ENCODE peak calls at places on chromosomes 2 and 18, in five cellular contexts. L is MM.1S, V is pancreas, A is uterus, N is iPS DF 6.9. Z is an unnamed sample.

GRCh38 chr2:74080346-74080745 is 67.4 kb downstream of the BOLA3 start:
- DNase-seq in L (no peak), V (no peak), A (no peak), N (no peak), Z (no peak)

GRCh38 chr18:46212398-46212797 is 108.2 kb downstream of the HAUS1 start:
- DNase-seq in L (no peak), V (no peak), A (no peak), N (no peak), Z (no peak)

GRCh38 chr2:104577143-104577542 is 276.8 kb upstream of the POU3F3 start:
- DNase-seq in L (peak; percentile 16), V (no peak), A (no peak), N (no peak), Z (no peak)

GRCh38 chr2:188974184-188974583 is at the start of gene COL3A1:
- DNase-seq in L (no peak), V (no peak), A (peak; percentile 56), N (no peak), Z (peak; percentile 48)

GRCh38 chr2:41998201-41998781 is 49.5 kb upstream of the PKDCC start:
- DNase-seq in L (no peak), V (no peak), A (no peak), N (no peak), Z (no peak)

GRCh38 chr2:47601518-47602015 is 181.4 kb upstream of the MSH6 start:
- DNase-seq in L (no peak), V (no peak), A (no peak), N (no peak), Z (no peak)

GRCh38 chr2:45881970-45882581 is 230.6 kb downstream of the PRKCE start:
- DNase-seq in L (no peak), V (no peak), A (no peak), N (no peak), Z (no peak)

GRCh38 chr2:232419245-232420072 is 12.8 kb downstream of the ALPG start:
- DNase-seq in L (no peak), V (no peak), A (no peak), N (no peak), Z (no peak)

GRCh38 chr18:29002747-29003146 is 825.8 kb upstream of the CDH2 start:
- DNase-seq in L (no peak), V (no peak), A (peak; percentile 64), N (no peak), Z (no peak)

GRCh38 chr18:13279181-13280065 is 60.9 kb downstream of the LDLRAD4 start:
- DNase-seq in L (no peak), V (no peak), A (no peak), N (no peak), Z (no peak)

GRCh38 chr2:230902180-230902899 is 22.7 kb downstream of the GPR55 start:
- DNase-seq in L (peak; percentile 69), V (no peak), A (no peak), N (peak; percentile 80), Z (no peak)

GRCh38 chr2:242034996-242035814 is 165.7 kb downstream of the RTP5 start:
- DNase-seq in L (no peak), V (peak; percentile 28), A (no peak), N (no peak), Z (no peak)

GRCh38 chr2:171248205-171248662 is 87.5 kb upstream of the TLK1 start:
- DNase-seq in L (no peak), V (no peak), A (no peak), N (no peak), Z (no peak)

GRCh38 chr2:236892721-236893120 is 193.0 kb upstream of the COPS8 start:
- DNase-seq in L (no peak), V (no peak), A (no peak), N (no peak), Z (no peak)

GRCh38 chr2:238039151-238039550 is 21.6 kb upstream of the SCLY start:
- DNase-seq in L (no peak), V (no peak), A (no peak), N (no peak), Z (no peak)

GRCh38 chr2:2859732-2860131 is 517.9 kb downstream of the EIPR1 start:
- DNase-seq in L (no peak), V (no peak), A (no peak), N (no peak), Z (no peak)

GRCh38 chr18:68734311-68734710 is 19.4 kb upstream of the TMX3 start:
- DNase-seq in L (no peak), V (no peak), A (no peak), N (no peak), Z (no peak)

GRCh38 chr2:149991576-149991975 is 404.0 kb upstream of the MMADHC start:
- DNase-seq in L (no peak), V (no peak), A (no peak), N (no peak), Z (no peak)

GRCh38 chr2:241777686-241778627 is 1.3 kb downstream of the GAL3ST2 start:
- DNase-seq in L (no peak), V (no peak), A (no peak), N (no peak), Z (no peak)

GRCh38 chr2:235745597-235745996 is 251.8 kb downstream of the AGAP1 start:
- DNase-seq in L (no peak), V (no peak), A (no peak), N (no peak), Z (no peak)

GRCh38 chr2:216687111-216687510 is 8.2 kb downstream of the IGFBP5 start:
- DNase-seq in L (no peak), V (no peak), A (no peak), N (no peak), Z (no peak)

GRCh38 chr2:149725234-149725633 is 137.7 kb upstream of the MMADHC start:
- DNase-seq in L (no peak), V (no peak), A (no peak), N (no peak), Z (no peak)

DNA sequence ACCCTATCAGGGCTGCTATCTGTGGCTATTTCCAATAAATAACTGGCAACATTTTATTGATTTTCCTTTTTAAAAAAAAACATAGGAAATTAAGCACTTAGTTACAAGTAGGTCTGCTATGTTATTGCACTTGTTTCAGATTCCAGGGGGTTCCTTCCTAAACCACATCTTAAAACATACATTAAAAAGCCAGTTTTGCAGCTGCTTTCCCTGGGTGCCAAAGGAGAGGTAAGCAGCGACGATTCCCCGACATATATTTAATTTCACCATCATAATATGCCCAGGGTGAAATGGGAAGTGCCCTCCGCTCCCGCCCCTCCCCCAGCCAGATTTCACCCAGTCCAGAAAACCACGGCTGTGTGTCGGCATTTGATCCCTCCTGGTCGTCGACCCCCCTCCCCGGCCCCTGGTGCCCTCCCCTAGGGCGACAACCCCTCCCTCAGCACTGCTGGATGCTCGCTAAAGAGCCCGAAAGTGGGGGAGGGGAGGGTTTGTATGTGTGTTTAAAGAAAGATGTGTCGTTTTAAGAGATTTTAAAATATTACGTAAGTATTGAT is 3.1 kb upstream of the BCL11A start:
- DNase-seq in L (no peak), V (no peak), A (no peak), N (no peak), Z (no peak)
- H3K4me3 ChIP-seq in L (peak overlapping the region; percentile 91), V (peak overlapping the region; percentile 22), A (no peak overlapping the region), N (peak overlapping the region; percentile 15), Z (peak overlapping the region; percentile 12)

DNA sequence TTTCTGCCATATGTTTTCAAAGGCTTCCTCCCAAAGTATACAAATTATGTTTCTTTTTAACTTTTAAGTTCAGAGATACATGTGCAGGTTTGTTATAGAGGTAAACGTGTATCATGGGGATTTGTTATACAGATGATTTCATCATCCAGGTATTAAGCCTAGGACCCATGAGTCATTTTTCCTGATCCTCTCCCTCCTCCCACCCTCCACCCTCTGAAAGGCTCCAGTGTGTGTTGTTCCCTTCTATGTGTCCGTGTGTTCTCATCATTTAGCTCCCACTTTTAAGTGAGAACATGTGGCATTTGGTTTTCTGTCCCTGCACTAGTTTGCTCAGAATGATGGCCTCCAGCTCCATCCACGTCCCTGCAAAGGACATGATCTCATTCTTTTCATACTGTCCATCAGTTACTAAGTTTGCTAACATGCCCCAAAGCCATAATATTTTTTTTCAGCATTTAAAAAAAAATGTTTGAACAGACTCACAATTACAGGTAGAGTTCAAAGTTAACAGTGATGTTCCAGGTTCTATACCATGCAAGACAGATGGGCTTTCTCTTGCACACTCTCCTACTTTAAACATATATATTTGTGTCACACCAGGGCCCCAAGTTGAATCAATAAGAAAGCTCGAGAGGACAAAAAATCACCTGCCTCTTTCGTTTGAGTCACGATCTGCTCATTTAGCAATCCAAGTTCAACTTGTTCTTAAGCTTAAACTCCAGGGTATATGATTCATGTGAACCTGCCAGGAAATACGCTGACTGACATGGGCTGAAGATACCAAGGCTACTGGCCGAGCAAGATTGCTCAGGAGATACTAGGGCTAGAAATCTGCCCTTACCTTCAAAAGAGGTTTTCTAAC is 77.6 kb downstream of the AP1S3 start:
- DNase-seq in L (no peak), V (no peak), A (no peak), N (no peak), Z (no peak)
- H3K27ac ChIP-seq in L (no peak overlapping the region), V (peak overlapping the region; percentile 61), A (no peak overlapping the region), N (no peak overlapping the region), Z (no peak overlapping the region)

DNA sequence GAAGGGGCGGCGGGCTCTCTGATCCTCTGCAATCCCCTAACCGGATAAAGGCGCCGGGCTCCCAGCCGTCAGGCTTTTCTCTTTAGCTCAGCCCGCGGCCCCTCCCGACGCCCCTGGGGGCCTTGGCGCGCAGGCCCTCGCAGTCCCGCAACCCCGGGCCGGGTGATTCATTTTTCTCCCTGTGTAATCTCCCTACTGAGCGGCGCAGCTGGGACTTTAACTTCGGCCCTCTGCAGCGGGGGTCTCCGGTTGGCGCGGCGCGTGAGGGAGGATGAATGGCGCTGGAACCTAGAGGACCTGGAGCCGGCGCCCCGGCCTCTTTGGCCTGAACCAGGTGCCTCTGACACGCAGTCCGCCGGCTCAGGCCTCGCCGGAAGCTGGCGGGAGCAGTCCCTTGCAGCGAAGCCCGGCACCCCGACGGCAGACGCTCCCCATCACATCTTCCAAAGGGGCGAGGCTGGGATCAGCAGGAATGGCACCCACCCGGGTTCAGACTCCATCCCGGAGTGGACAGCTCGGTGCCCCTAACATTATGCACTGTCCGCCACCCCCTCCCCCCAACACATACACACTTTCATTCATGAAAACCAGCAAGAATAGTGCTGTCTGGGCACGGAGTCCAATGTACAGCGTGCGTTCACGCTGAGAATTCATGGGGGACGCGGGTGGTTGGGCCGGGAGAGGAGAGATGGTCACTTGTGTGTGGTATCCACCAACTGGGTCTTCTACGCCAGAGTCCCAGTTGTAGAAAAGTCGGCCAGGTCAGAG is 1.2 kb downstream of the CNGA3 start:
- DNase-seq in L (no peak), V (no peak), A (no peak), N (no peak), Z (no peak)
- H3K27me3 ChIP-seq in L (peaks cover 4% of the 10 kb centered on the region), V (no peaks in the 10 kb centered on the region), A (peaks cover 20% of the 10 kb centered on the region), N (peaks cover 38% of the 10 kb centered on the region), Z (peaks cover 63% of the 10 kb centered on the region)

DNA sequence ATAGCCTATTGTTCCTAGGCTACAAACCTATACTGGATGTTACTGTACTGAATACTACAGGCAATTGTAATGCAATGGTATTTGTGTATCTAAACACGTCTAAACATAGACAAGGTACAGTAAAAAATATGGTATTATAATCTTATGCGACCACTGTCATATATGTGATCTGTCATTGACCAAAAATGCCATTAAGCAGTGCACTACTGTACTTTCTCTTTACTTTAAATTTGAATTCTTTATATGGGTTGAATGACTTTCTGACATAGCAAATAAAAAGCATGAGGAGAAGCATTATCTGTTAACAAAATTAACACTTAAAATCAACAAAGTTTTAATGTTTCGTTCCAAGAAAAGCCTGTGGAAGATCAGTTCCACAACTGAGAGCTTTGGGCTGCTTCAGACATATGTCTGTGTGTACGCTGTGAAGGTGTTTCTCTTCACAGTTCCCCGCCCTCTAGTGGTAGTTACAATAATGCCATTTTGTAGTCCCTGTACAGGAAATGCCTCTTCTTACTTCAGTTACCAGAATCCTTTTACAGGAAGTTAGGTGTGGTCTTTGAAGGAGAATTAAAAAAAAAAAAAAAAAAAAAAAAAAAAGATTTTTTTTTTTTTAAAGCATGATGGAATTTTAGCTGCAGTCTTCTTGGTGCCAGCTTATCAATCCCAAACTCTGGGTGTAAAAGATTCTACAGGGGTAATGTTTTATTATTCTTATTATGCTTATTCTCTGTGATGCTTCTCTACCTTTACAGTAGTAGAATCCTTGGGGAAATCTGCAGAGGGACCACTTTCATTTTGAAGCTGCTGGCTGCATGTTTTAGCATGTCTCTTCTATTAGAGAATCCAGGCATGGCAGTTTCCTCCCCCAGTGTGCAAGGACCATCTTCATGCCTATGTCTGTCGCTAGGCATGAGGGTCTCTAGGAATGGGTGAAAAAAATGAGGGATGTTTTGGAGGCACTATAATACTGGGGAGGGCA is 54.5 kb downstream of the SCN2A start:
- DNase-seq in L (peak; percentile 91), V (peak; percentile 66), A (peak; percentile 68), N (peak; percentile 82), Z (no peak)
- H3K4me3 ChIP-seq in L (no peak overlapping the region), V (no peak overlapping the region), A (peak overlapping the region; percentile 35), N (no peak overlapping the region), Z (no peak overlapping the region)

Z was measured in heart right ventricle.